ENCODE peak calls at places on chromosomes 5 and 9, in four cellular contexts. One of them, this sample, is unnamed.

GRCh38 chr9:27053369-27054057 is 48.0 kb upstream of the LRRC19 start:
- DNase-seq in neural crest cell: no peak
- DNase-seq in spleen: no peak
- DNase-seq in GM13977: no peak
- DNase-seq in this sample: no peak

GRCh38 chr9:90065851-90066250 is 461.0 kb downstream of the GADD45G start:
- DNase-seq in neural crest cell: no peak
- DNase-seq in spleen: no peak
- DNase-seq in GM13977: no peak
- DNase-seq in this sample: no peak

GRCh38 chr5:162786234-162786633 is 651.2 kb upstream of the CCNG1 start:
- DNase-seq in neural crest cell: no peak
- DNase-seq in spleen: no peak
- DNase-seq in GM13977: no peak
- DNase-seq in this sample: no peak

GRCh38 chr5:159894149-159894720 is 22.0 kb upstream of the ADRA1B start:
- DNase-seq in neural crest cell: no peak
- DNase-seq in spleen: no peak
- DNase-seq in GM13977: no peak
- DNase-seq in this sample: no peak

GRCh38 chr9:272251-273213 is 57.9 kb downstream of the DOCK8 start:
- DNase-seq in neural crest cell: no peak
- DNase-seq in spleen: peak
- DNase-seq in GM13977: peak
- DNase-seq in this sample: peak

GRCh38 chr5:34695275-34696032 is 39.3 kb downstream of the RAI14 start:
- DNase-seq in neural crest cell: no peak
- DNase-seq in spleen: no peak
- DNase-seq in GM13977: no peak
- DNase-seq in this sample: peak

GRCh38 chr5:43041131-43041668 is 1.1 kb upstream of the ANXA2R start:
- DNase-seq in neural crest cell: no peak
- DNase-seq in spleen: peak
- DNase-seq in GM13977: no peak
- DNase-seq in this sample: no peak

GRCh38 chr9:27602107-27602836 is 29.0 kb upstream of the C9orf72 start:
- DNase-seq in neural crest cell: no peak
- DNase-seq in spleen: no peak
- DNase-seq in GM13977: no peak
- DNase-seq in this sample: no peak

GRCh38 chr5:12316812-12317211 is 412.6 kb upstream of the CTNND2 start:
- DNase-seq in neural crest cell: no peak
- DNase-seq in spleen: no peak
- DNase-seq in GM13977: no peak
- DNase-seq in this sample: no peak

GRCh38 chr9:118761016-118761790 is 608.0 kb downstream of the BRINP1 start:
- DNase-seq in neural crest cell: no peak
- DNase-seq in spleen: no peak
- DNase-seq in GM13977: no peak
- DNase-seq in this sample: no peak

GRCh38 chr5:114419941-114420340 is 58.1 kb downstream of the KCNN2 start:
- DNase-seq in neural crest cell: no peak
- DNase-seq in spleen: no peak
- DNase-seq in GM13977: no peak
- DNase-seq in this sample: no peak

GRCh38 chr5:153965102-153965645 is 73.5 kb downstream of the FAM114A2 start:
- DNase-seq in neural crest cell: peak
- DNase-seq in spleen: no peak
- DNase-seq in GM13977: peak
- DNase-seq in this sample: peak

GRCh38 chr9:130450344-130451003 is 5.7 kb downstream of the ASS1 start:
- DNase-seq in neural crest cell: no peak
- DNase-seq in spleen: no peak
- DNase-seq in GM13977: no peak
- DNase-seq in this sample: no peak

GRCh38 chr9:2477755-2478154 is 143.8 kb upstream of the VLDLR start:
- DNase-seq in neural crest cell: no peak
- DNase-seq in spleen: no peak
- DNase-seq in GM13977: no peak
- DNase-seq in this sample: no peak

GRCh38 chr9:113492343-113493079 is 29.0 kb downstream of the RGS3 start:
- DNase-seq in neural crest cell: no peak
- DNase-seq in spleen: no peak
- DNase-seq in GM13977: no peak
- DNase-seq in this sample: no peak

GRCh38 chr5:73743161-73743560 is 117.2 kb downstream of the ARHGEF28 start:
- DNase-seq in neural crest cell: no peak
- DNase-seq in spleen: no peak
- DNase-seq in GM13977: no peak
- DNase-seq in this sample: no peak

GRCh38 chr9:128203024-128203841 is at the start of gene DNM1:
- DNase-seq in neural crest cell: peak
- DNase-seq in spleen: peak
- DNase-seq in GM13977: peak
- DNase-seq in this sample: peak

GRCh38 chr5:157476699-157477408 is 16.8 kb downstream of the NIPAL4 start:
- DNase-seq in neural crest cell: peak
- DNase-seq in spleen: no peak
- DNase-seq in GM13977: peak
- DNase-seq in this sample: peak

GRCh38 chr5:154421868-154422267 is 23.9 kb upstream of the SAP30L start:
- DNase-seq in neural crest cell: no peak
- DNase-seq in spleen: no peak
- DNase-seq in GM13977: peak
- DNase-seq in this sample: no peak

GRCh38 chr9:117224676-117225075 is 190.2 kb downstream of the ASTN2 start:
- DNase-seq in neural crest cell: no peak
- DNase-seq in spleen: no peak
- DNase-seq in GM13977: no peak
- DNase-seq in this sample: no peak

GRCh38 chr5:53422539-53422938 is 57.9 kb upstream of the FST start:
- DNase-seq in neural crest cell: no peak
- DNase-seq in spleen: no peak
- DNase-seq in GM13977: no peak
- DNase-seq in this sample: no peak

GRCh38 chr5:152560508-152561137 is 155.5 kb upstream of the NMUR2 start:
- DNase-seq in neural crest cell: peak
- DNase-seq in spleen: peak
- DNase-seq in GM13977: peak
- DNase-seq in this sample: peak

GRCh38 chr5:53172630-53173029 is 63.1 kb upstream of the MOCS2 start:
- DNase-seq in neural crest cell: no peak
- DNase-seq in spleen: no peak
- DNase-seq in GM13977: no peak
- DNase-seq in this sample: no peak

GRCh38 chr5:109041319-109041718 is 293.6 kb downstream of the FER start:
- DNase-seq in neural crest cell: no peak
- DNase-seq in spleen: no peak
- DNase-seq in GM13977: no peak
- DNase-seq in this sample: no peak

GRCh38 chr5:61290815-61291214 is 41.2 kb upstream of the ZSWIM6 start:
- DNase-seq in neural crest cell: no peak
- DNase-seq in spleen: no peak
- DNase-seq in GM13977: no peak
- DNase-seq in this sample: no peak

GRCh38 chr5:171595801-171596231 is 176.4 kb downstream of the FGF18 start:
- DNase-seq in neural crest cell: no peak
- DNase-seq in spleen: no peak
- DNase-seq in GM13977: no peak
- DNase-seq in this sample: no peak

GRCh38 chr5:149611327-149611726 is 30.0 kb downstream of the ARHGEF37 start:
- DNase-seq in neural crest cell: no peak
- DNase-seq in spleen: no peak
- DNase-seq in GM13977: no peak
- DNase-seq in this sample: no peak

GRCh38 chr9:90801507-90802289 is at the start of gene SYK:
- DNase-seq in neural crest cell: no peak
- DNase-seq in spleen: peak
- DNase-seq in GM13977: no peak
- DNase-seq in this sample: peak

GRCh38 chr5:118033686-118034338 is 954.5 kb downstream of the DTWD2 start:
- DNase-seq in neural crest cell: no peak
- DNase-seq in spleen: peak
- DNase-seq in GM13977: no peak
- DNase-seq in this sample: no peak

GRCh38 chr5:118029807-118030206 is 958.5 kb downstream of the DTWD2 start:
- DNase-seq in neural crest cell: no peak
- DNase-seq in spleen: no peak
- DNase-seq in GM13977: no peak
- DNase-seq in this sample: no peak
- TF ChIP-seq CTCF in neural crest cell: no peak
- TF ChIP-seq CTCF in spleen: no peak
- TF ChIP-seq CTCF in GM13977: no peak
- TF ChIP-seq CTCF in this sample: no peak

GRCh38 chr9:121500165-121500478 is 478 bp upstream of the GGTA1 start:
- DNase-seq in neural crest cell: no peak
- DNase-seq in spleen: no peak
- DNase-seq in GM13977: no peak
- DNase-seq in this sample: no peak

GRCh38 chr9:121498487-121499176 is 1.0 kb downstream of the GGTA1 start:
- DNase-seq in neural crest cell: no peak
- DNase-seq in spleen: peak
- DNase-seq in GM13977: peak
- DNase-seq in this sample: peak

GRCh38 chr9:121499177-121499426 is 542 bp downstream of the GGTA1 start:
- DNase-seq in neural crest cell: no peak
- DNase-seq in spleen: no peak
- DNase-seq in GM13977: peak
- DNase-seq in this sample: no peak

GRCh38 chr9:121498150-121498486 is 1.5 kb downstream of the GGTA1 start:
- DNase-seq in neural crest cell: peak
- DNase-seq in spleen: no peak
- DNase-seq in GM13977: peak
- DNase-seq in this sample: peak

DNA sequence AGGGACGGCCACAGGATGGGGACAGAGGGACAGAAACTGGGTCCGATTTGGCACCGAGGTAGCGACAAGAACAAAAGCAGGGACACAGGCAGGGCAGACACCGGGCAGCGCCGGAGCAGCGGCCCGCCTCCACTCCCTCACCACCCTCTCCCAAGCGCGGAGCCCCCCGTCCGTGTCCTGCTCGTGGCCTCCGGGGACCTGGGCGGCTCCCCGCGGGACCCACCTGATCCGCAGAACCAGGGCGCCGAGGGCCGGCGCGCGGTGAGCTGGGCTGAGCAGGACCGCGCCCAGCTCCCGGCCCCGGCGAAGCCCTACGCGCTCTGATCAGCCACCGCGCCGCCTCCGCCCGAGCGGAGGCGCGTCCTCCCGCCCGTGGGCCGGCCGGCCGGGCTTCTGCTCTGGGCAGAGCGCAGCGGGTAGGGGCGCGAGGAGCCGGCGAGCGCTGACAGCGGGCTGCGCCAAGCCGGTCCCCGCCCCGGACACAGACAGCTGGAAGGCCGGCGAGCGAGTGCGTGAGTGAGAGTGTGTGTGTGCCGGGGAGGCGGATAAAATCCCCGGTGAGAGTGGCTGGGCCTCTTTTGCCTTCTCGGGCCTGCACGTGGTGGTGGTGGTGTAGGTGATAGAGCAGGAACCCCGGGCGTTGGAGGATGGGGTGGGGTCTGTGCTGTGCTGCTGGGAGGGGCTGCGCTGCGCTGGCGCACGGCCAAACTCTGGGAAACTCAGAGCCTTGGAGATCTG is at the start of gene GGTA1:
- DNase-seq in neural crest cell: peak
- DNase-seq in spleen: peak
- DNase-seq in GM13977: peak
- DNase-seq in this sample: peak
- TF ChIP-seq CTCF in neural crest cell: no peak
- TF ChIP-seq CTCF in spleen: no peak
- TF ChIP-seq CTCF in GM13977: no peak
- TF ChIP-seq CTCF in this sample: no peak

GRCh38 chr5:146446861-146447733 is at the start of gene TCERG1:
- DNase-seq in neural crest cell: peak
- DNase-seq in spleen: peak
- DNase-seq in GM13977: peak
- DNase-seq in this sample: peak

GRCh38 chr5:146448783-146449519 is 1.8 kb downstream of the TCERG1 start:
- DNase-seq in neural crest cell: no peak
- DNase-seq in spleen: no peak
- DNase-seq in GM13977: no peak
- DNase-seq in this sample: no peak

GRCh38 chr5:146447734-146448380 is 724 bp downstream of the TCERG1 start:
- DNase-seq in neural crest cell: no peak
- DNase-seq in spleen: no peak
- DNase-seq in GM13977: no peak
- DNase-seq in this sample: no peak

GRCh38 chr5:146451411-146451810 is 4.3 kb downstream of the TCERG1 start:
- DNase-seq in neural crest cell: no peak
- DNase-seq in spleen: no peak
- DNase-seq in GM13977: no peak
- DNase-seq in this sample: no peak
- TF ChIP-seq CTCF in neural crest cell: peak
- TF ChIP-seq CTCF in spleen: no peak
- TF ChIP-seq CTCF in GM13977: peak
- TF ChIP-seq CTCF in this sample: no peak

GRCh38 chr9:136374183-136374575 is 710 bp upstream of the CARD9 start:
- DNase-seq in neural crest cell: no peak
- DNase-seq in spleen: no peak
- DNase-seq in GM13977: no peak
- DNase-seq in this sample: no peak

GRCh38 chr9:136370687-136371530 is 2.6 kb downstream of the CARD9 start:
- DNase-seq in neural crest cell: no peak
- DNase-seq in spleen: no peak
- DNase-seq in GM13977: no peak
- DNase-seq in this sample: no peak

GRCh38 chr9:136372006-136372405 is 1.5 kb downstream of the CARD9 start:
- DNase-seq in neural crest cell: no peak
- DNase-seq in spleen: no peak
- DNase-seq in GM13977: no peak
- DNase-seq in this sample: no peak

GRCh38 chr9:136373300-136374182 is at the start of gene CARD9:
- DNase-seq in neural crest cell: no peak
- DNase-seq in spleen: peak
- DNase-seq in GM13977: peak
- DNase-seq in this sample: peak

DNA sequence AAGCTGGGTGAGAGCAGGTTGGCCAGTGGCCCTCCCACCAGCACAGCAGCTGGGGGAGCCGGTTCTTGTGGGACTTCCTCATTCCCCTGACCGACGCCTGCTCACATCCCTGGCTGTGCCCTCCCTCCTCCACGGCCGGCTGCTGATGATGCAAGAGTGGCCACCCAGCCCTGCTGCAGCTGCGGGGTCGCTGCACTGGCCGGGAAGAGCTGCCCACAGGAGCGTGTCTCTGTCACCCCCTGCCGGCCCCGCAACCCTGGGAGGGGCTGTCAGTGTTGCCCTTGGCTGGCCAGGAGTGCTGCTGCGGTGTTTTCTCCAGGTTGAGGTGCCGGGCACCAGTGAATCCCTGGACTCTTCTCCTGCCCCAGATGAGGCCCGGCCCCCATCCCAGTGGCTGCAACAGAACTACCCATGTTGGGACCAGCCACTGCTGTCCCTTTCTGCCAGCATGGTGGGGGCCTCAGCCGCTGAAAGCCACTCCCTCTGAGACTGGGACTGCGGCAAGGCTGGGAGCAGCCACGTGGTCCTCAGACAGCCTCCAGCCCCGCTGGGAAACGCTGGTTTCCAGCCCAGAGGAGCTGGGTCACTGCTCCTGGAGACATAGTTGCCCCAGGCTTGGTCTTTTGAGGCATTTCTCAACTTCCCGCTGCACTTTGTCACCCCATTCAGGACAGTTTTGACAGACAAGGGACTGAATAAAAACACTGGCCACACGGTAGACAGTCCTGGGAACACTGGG is 739 bp downstream of the CARD9 start:
- DNase-seq in neural crest cell: peak
- DNase-seq in spleen: peak
- DNase-seq in GM13977: no peak
- DNase-seq in this sample: no peak
- TF ChIP-seq CTCF in neural crest cell: peak
- TF ChIP-seq CTCF in spleen: no peak
- TF ChIP-seq CTCF in GM13977: peak
- TF ChIP-seq CTCF in this sample: peak